ENCODE peak calls at places on chromosomes 12 and 14, in seven cellular contexts. A is gastrocnemius medialis; Q is aorta; O is CD8-positive, alpha-beta T cell; Y is IMR-90; X is GM23248; R is lung. F is an unnamed sample. For H3K4me1 and H3K27me3, the result is how much of the 10 kb centered on the place peaks cover.

GRCh38 chr12:106030210-106031175 is 108.3 kb downstream of the NUAK1 start:
- DNase-seq in A (no peak), Q (no peak), O (no peak), Y (peak), X (peak), R (no peak), F (peak)

GRCh38 chr14:90409209-90409730 is 12.4 kb downstream of the CALM1 start:
- DNase-seq in A (no peak), Q (peak), O (no peak), Y (peak), X (peak), R (no peak), F (peak)

GRCh38 chr14:32435411-32435810 is 106.3 kb downstream of the AKAP6 start:
- DNase-seq in A (no peak), Q (no peak), O (no peak), Y (no peak), X (no peak), R (no peak), F (no peak)

GRCh38 chr12:12716845-12717585 is at the start of gene CDKN1B:
- DNase-seq in A (peak), Q (peak), O (peak), Y (peak), X (peak), R (peak), F (peak)

GRCh38 chr14:50666772-50667490 is 1.2 kb downstream of the SAV1 start:
- DNase-seq in A (peak), Q (no peak), O (peak), Y (peak), X (peak), R (no peak), F (peak)

GRCh38 chr12:2775431-2775830 is 19.3 kb upstream of the FKBP4 start:
- DNase-seq in A (no peak), Q (no peak), O (no peak), Y (no peak), X (no peak), R (no peak), F (no peak)

GRCh38 chr14:67240168-67240932 is 885 bp upstream of the PALS1 start:
- DNase-seq in A (peak), Q (peak), O (peak), Y (peak), X (peak), R (peak), F (no peak)

GRCh38 chr14:99272669-99273024 is 650 bp upstream of the BCL11B start:
- DNase-seq in A (no peak), Q (no peak), O (no peak), Y (no peak), X (no peak), R (no peak), F (no peak)

GRCh38 chr12:83753205-83753604 is 1066.5 kb downstream of the TMTC2 start:
- DNase-seq in A (no peak), Q (no peak), O (no peak), Y (no peak), X (no peak), R (no peak), F (no peak)

GRCh38 chr12:45725631-45726593 is 3.6 kb upstream of the ARID2 start:
- DNase-seq in A (no peak), Q (no peak), O (peak), Y (peak), X (peak), R (no peak), F (peak)

GRCh38 chr14:58460772-58461171 is 33.3 kb downstream of the KIAA0586 start:
- DNase-seq in A (no peak), Q (no peak), O (no peak), Y (no peak), X (no peak), R (no peak), F (no peak)

GRCh38 chr14:35384386-35385041 is 20.0 kb downstream of the NFKBIA start:
- DNase-seq in A (peak), Q (peak), O (no peak), Y (peak), X (peak), R (no peak), F (peak)

GRCh38 chr12:131229426-131230339 is 276.0 kb downstream of the ADGRD1 start:
- DNase-seq in A (no peak), Q (no peak), O (no peak), Y (no peak), X (no peak), R (no peak), F (no peak)

GRCh38 chr12:69161835-69162234 is 77.5 kb upstream of the CPSF6 start:
- DNase-seq in A (no peak), Q (no peak), O (no peak), Y (no peak), X (no peak), R (no peak), F (no peak)

GRCh38 chr12:103852498-103852992 is 11.5 kb upstream of the NT5DC3 start:
- DNase-seq in A (no peak), Q (no peak), O (no peak), Y (peak), X (peak), R (no peak), F (no peak)

GRCh38 chr12:131919366-131920156 is 9.5 kb upstream of the PUS1 start:
- DNase-seq in A (no peak), Q (no peak), O (no peak), Y (no peak), X (no peak), R (no peak), F (peak)

GRCh38 chr12:68951652-68952051 is 18.7 kb upstream of the CPM start:
- DNase-seq in A (peak), Q (peak), O (no peak), Y (no peak), X (no peak), R (no peak), F (no peak)

GRCh38 chr12:32170437-32170998 is 63.9 kb downstream of the BICD1 start:
- DNase-seq in A (no peak), Q (no peak), O (no peak), Y (no peak), X (no peak), R (no peak), F (no peak)

GRCh38 chr12:91098942-91099341 is 12.4 kb downstream of the LUM start:
- DNase-seq in A (peak), Q (peak), O (no peak), Y (peak), X (peak), R (no peak), F (peak)

GRCh38 chr12:69388371-69388770 is 28.8 kb downstream of the YEATS4 start:
- DNase-seq in A (no peak), Q (no peak), O (no peak), Y (peak), X (peak), R (no peak), F (peak)

GRCh38 chr12:28180791-28181190 is 9.5 kb upstream of the CCDC91 start:
- DNase-seq in A (no peak), Q (no peak), O (no peak), Y (no peak), X (no peak), R (no peak), F (no peak)

GRCh38 chr14:105120056-105120455 is 48.5 kb downstream of the JAG2 start:
- DNase-seq in A (no peak), Q (no peak), O (no peak), Y (no peak), X (no peak), R (no peak), F (peak)

GRCh38 chr14:23041729-23042128 is 283 bp upstream of the PSMB11 start:
- DNase-seq in A (no peak), Q (no peak), O (no peak), Y (peak), X (peak), R (no peak), F (peak)

GRCh38 chr12:67220065-67220464 is 49.1 kb upstream of the CAND1 start:
- DNase-seq in A (no peak), Q (no peak), O (no peak), Y (no peak), X (peak), R (no peak), F (no peak)

GRCh38 chr14:69008411-69008810 is 29.3 kb upstream of the ACTN1 start:
- DNase-seq in A (no peak), Q (no peak), O (no peak), Y (peak), X (peak), R (no peak), F (no peak)

GRCh38 chr12:124683330-124683662 is 115.9 kb upstream of the NCOR2 start:
- DNase-seq in A (no peak), Q (no peak), O (no peak), Y (peak), X (no peak), R (peak), F (peak)

GRCh38 chr12:72146495-72146894 is 125.7 kb upstream of the TRHDE start:
- DNase-seq in A (no peak), Q (no peak), O (no peak), Y (no peak), X (no peak), R (no peak), F (no peak)

GRCh38 chr14:34081576-34082136 is 130.8 kb upstream of the EGLN3 start:
- DNase-seq in A (peak), Q (no peak), O (no peak), Y (peak), X (peak), R (no peak), F (no peak)

GRCh38 chr12:120710805-120711296 is 593 bp downstream of the UNC119B start:
- DNase-seq in A (no peak), Q (no peak), O (peak), Y (no peak), X (peak), R (no peak), F (peak)

GRCh38 chr14:77052281-77053044 is 24.0 kb upstream of the IRF2BPL start:
- DNase-seq in A (peak), Q (peak), O (no peak), Y (no peak), X (peak), R (no peak), F (peak)

GRCh38 chr14:32350020-32350419 is 20.9 kb downstream of the AKAP6 start:
- DNase-seq in A (no peak), Q (no peak), O (no peak), Y (no peak), X (no peak), R (no peak), F (no peak)

GRCh38 chr12:117501066-117501465 is 139.6 kb upstream of the NOS1 start:
- DNase-seq in A (no peak), Q (no peak), O (no peak), Y (no peak), X (no peak), R (no peak), F (peak)

GRCh38 chr14:75835156-75836141 is 146.3 kb downstream of the TGFB3 start:
- DNase-seq in A (no peak), Q (no peak), O (no peak), Y (no peak), X (peak), R (no peak), F (no peak)

GRCh38 chr14:75831455-75831854 is 150.3 kb downstream of the TGFB3 start:
- DNase-seq in A (peak), Q (peak), O (peak), Y (peak), X (peak), R (peak), F (peak)

GRCh38 chr14:75832621-75833297 is 149.0 kb downstream of the TGFB3 start:
- DNase-seq in A (no peak), Q (no peak), O (no peak), Y (peak), X (peak), R (no peak), F (no peak)

GRCh38 chr14:75831971-75832370 is 149.8 kb downstream of the TGFB3 start:
- DNase-seq in A (no peak), Q (no peak), O (no peak), Y (peak), X (peak), R (peak), F (no peak)

GRCh38 chr14:75833326-75834020 is 148.3 kb downstream of the TGFB3 start:
- DNase-seq in A (no peak), Q (no peak), O (no peak), Y (no peak), X (peak), R (no peak), F (no peak)
- H3K4me1 ChIP-seq in A (under half), Q (under half), O (under half), Y (under half), X (under half), R (under half), F (under half)

GRCh38 chr12:6909421-6910145 is 4.8 kb upstream of the ENO2 start:
- DNase-seq in A (no peak), Q (no peak), O (no peak), Y (no peak), X (no peak), R (no peak), F (peak)
- H3K27me3 ChIP-seq in A (under half), Q (under half), O (under half), Y (under half), X (under half), R (under half), F (under half)

DNA sequence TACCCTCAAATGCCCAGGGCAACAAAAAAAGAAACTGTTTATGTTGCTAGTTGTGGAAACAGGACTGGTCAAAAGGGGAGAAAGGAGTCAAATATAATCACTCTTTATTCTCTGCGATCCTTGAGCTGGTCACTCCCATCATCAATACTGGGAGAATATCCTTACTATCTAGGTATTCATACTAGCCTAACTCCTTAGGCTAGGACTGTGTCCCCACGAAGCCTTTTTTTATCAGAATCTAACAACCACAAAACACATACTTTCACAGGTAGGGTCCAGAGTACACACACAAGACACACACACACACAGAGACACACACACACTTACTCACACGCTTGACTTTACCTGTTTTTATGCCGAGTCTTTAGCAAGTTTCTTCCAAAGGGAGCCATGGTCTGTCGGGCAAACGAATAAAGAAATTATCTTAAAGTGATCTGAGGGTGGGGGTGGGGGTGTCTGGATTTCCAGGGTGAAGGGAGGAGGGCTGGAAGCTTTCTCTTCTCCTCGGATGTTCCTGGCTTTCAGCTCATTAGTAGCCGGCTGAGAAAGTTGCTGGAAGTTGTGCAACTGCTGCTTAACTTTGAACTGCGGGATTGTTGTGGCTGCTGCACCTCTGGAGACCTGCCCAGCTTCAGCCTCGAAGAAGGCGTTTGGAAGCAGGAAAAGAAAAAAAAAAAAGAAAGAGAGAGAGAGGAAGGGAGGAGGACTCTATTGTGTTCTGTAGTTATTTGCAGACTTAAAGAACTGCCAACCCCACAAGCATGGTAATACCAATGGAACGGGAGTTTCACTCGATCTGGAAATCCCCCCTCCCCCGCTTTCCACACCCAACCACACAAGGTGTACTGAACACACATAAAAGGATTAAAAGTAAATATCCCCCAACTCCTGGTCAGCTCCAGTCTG is at the start of gene RASSF9:
- DNase-seq in A (peak), Q (peak), O (no peak), Y (peak), X (peak), R (peak), F (no peak)
- H3K4me3 ChIP-seq in A (peak), Q (peak), O (no peak), Y (no peak), X (peak), R (peak), F (peak)

DNA sequence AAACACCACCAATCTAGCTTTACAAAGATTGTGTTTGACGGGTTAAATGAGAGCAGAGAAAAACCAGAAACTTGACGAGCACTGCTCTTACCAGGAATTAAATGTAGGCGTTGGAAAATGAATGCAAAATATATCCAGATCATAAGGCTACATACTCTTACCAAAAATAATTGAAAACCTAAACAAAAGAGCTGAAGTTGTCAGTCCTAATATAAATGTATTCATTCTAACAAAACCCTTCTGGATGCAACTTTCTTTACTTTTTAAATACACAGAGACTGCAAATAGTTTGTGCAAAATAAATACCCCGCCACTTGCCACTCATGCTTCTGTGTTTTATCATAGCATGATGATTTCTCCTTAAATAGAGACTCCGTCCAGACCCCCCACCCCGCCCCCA is 32.7 kb downstream of the RAD9B start:
- DNase-seq in A (no peak), Q (no peak), O (no peak), Y (no peak), X (no peak), R (no peak), F (no peak)
- H3K4me1 ChIP-seq in A (half or more), Q (under half), O (under half), Y (under half), X (under half), R (under half), F (under half)

GRCh38 chr14:103227076-103227475 is 103.8 kb downstream of the TNFAIP2 start:
- DNase-seq in A (no peak), Q (no peak), O (no peak), Y (no peak), X (no peak), R (no peak), F (peak)
- H3K27me3 ChIP-seq in A (under half), Q (under half), O (under half), Y (under half), X (under half), R (under half), F (under half)

F was measured in osteoblast.